ENCODE peak calls at places on chromosome 9, in eight cellular contexts. P is AG04449; M is CD8-positive, alpha-beta T cell; U is AG04450; K is lower leg skin; N is esophagus squamous epithelium; S is A549; W is astrocyte of the spinal cord. Y is an unnamed sample.

GRCh38 chr9:106860731-106861584 is 2.0 kb upstream of the ZNF462 start:
- DNase-seq in M (no peak), S (no peak), U (no peak), N (no peak), W (peak), K (peak), P (no peak), Y (no peak)

GRCh38 chr9:1759901-1760300 is 255.2 kb upstream of the SMARCA2 start:
- DNase-seq in K (no peak), M (no peak), N (no peak), U (no peak), S (no peak), W (no peak), P (no peak), Y (no peak)

GRCh38 chr9:132390966-132391365 is 15.7 kb downstream of the TTF1 start:
- DNase-seq in P (no peak), S (no peak), N (no peak), M (no peak), W (no peak), K (no peak), U (no peak), Y (no peak)

GRCh38 chr9:78286946-78287388 is 10.0 kb upstream of the PSAT1 start:
- DNase-seq in M (no peak), U (no peak), K (no peak), W (no peak), N (no peak), P (no peak), S (no peak), Y (no peak)

GRCh38 chr9:94648191-94648590 is 8.9 kb upstream of the FBP1 start:
- DNase-seq in U (no peak), P (no peak), S (no peak), W (no peak), K (no peak), N (no peak), M (no peak), Y (no peak)

GRCh38 chr9:110160163-110160562 is 47.8 kb downstream of the C9orf152 start:
- DNase-seq in M (no peak), N (no peak), W (no peak), P (no peak), U (no peak), K (no peak), S (no peak), Y (no peak)

GRCh38 chr9:27473135-27473534 is 51.0 kb upstream of the IFNK start:
- DNase-seq in S (no peak), N (no peak), U (no peak), W (peak), K (peak), P (no peak), M (no peak), Y (no peak)

GRCh38 chr9:36721846-36722588 is 149.3 kb downstream of the MELK start:
- DNase-seq in W (no peak), M (no peak), N (no peak), P (no peak), U (no peak), K (peak), S (no peak), Y (no peak)

GRCh38 chr9:122904466-122904822 is 715 bp downstream of the RC3H2 start:
- DNase-seq in P (no peak), N (no peak), U (no peak), S (peak), W (peak), M (no peak), K (no peak), Y (no peak)

GRCh38 chr9:16180546-16180945 is 627.7 kb downstream of the CCDC171 start:
- DNase-seq in N (no peak), K (no peak), M (no peak), W (peak), S (no peak), U (no peak), P (no peak), Y (no peak)

GRCh38 chr9:89532478-89532877 is 34.6 kb upstream of the SEMA4D start:
- DNase-seq in M (no peak), P (no peak), S (no peak), W (no peak), U (no peak), N (no peak), K (no peak), Y (no peak)

GRCh38 chr9:84669293-84670105 is at the start of gene NTRK2:
- DNase-seq in S (no peak), K (peak), P (no peak), U (no peak), N (no peak), M (no peak), W (peak), Y (no peak)

GRCh38 chr9:111039203-111039907 is 1.1 kb upstream of the LPAR1 start:
- DNase-seq in W (no peak), P (no peak), M (no peak), U (no peak), N (no peak), K (peak), S (no peak), Y (no peak)

GRCh38 chr9:115164511-115164974 is 46.6 kb upstream of the TNC start:
- DNase-seq in W (peak), N (no peak), U (no peak), K (peak), M (no peak), S (no peak), P (no peak), Y (no peak)

GRCh38 chr9:30732060-30732459 is 1652.4 kb upstream of the ACO1 start:
- DNase-seq in K (no peak), U (no peak), P (no peak), N (no peak), W (no peak), S (no peak), M (no peak), Y (no peak)

GRCh38 chr9:95127249-95128176 is 190.0 kb downstream of the FANCC start:
- DNase-seq in N (peak), K (peak), S (peak), U (peak), M (peak), P (no peak), W (peak), Y (peak)

GRCh38 chr9:69971643-69972449 is 71.8 kb upstream of the MAMDC2 start:
- DNase-seq in P (no peak), U (no peak), S (peak), N (no peak), W (peak), M (peak), K (peak), Y (peak)

GRCh38 chr9:13845460-13845859 is 468.5 kb downstream of the NFIB start:
- DNase-seq in U (no peak), M (no peak), S (no peak), W (peak), N (no peak), P (no peak), K (no peak), Y (no peak)

GRCh38 chr9:4117835-4118610 is 181.8 kb downstream of the GLIS3 start:
- DNase-seq in N (no peak), W (no peak), K (no peak), M (peak), S (no peak), U (no peak), P (no peak), Y (no peak)

GRCh38 chr9:114968710-114969109 is 38.3 kb upstream of the TNFSF8 start:
- DNase-seq in U (no peak), K (no peak), S (no peak), W (peak), P (no peak), M (no peak), N (no peak), Y (no peak)

GRCh38 chr9:27771803-27772545 is 198.7 kb upstream of the C9orf72 start:
- DNase-seq in W (peak), U (no peak), P (no peak), K (no peak), M (no peak), N (no peak), S (no peak), Y (no peak)

GRCh38 chr9:93895535-93895934 is 59.6 kb downstream of the BARX1 start:
- DNase-seq in P (no peak), W (no peak), M (no peak), S (no peak), U (no peak), K (peak), N (no peak), Y (no peak)

GRCh38 chr9:25808554-25808953 is 130.3 kb upstream of the TUSC1 start:
- DNase-seq in U (no peak), W (no peak), N (no peak), S (no peak), K (no peak), P (no peak), M (no peak), Y (no peak)
- TF ChIP-seq CTCF in U (no peak), W (no peak), N (no peak), S (no peak), K (no peak), P (no peak), M (no peak), Y (no peak)

GRCh38 chr9:92138157-92138959 is 23.1 kb upstream of the SPTLC1 start:
- DNase-seq in P (no peak), K (peak), U (no peak), W (peak), S (peak), N (no peak), M (peak), Y (no peak)

GRCh38 chr9:92142329-92142728 is 27.1 kb upstream of the SPTLC1 start:
- DNase-seq in W (no peak), S (no peak), K (no peak), M (no peak), P (no peak), N (no peak), U (no peak), Y (no peak)

GRCh38 chr9:92141144-92142129 is 26.2 kb upstream of the SPTLC1 start:
- DNase-seq in U (no peak), K (no peak), P (no peak), M (no peak), W (peak), S (no peak), N (no peak), Y (no peak)

GRCh38 chr9:92140754-92141143 is 25.5 kb upstream of the SPTLC1 start:
- DNase-seq in K (no peak), U (no peak), N (no peak), M (no peak), S (no peak), P (no peak), W (no peak), Y (no peak)

GRCh38 chr9:92140074-92140753 is 25.0 kb upstream of the SPTLC1 start:
- DNase-seq in S (peak), P (no peak), N (peak), W (peak), K (peak), M (peak), U (no peak), Y (no peak)
- H3K4me3 ChIP-seq in S (no peak), P (peak), N (peak), W (peak), K (no peak), M (peak), U (peak), Y (no peak)

GRCh38 chr9:136011376-136011702 is 50.2 kb upstream of the UBAC1 start:
- DNase-seq in K (no peak), M (no peak), N (no peak), W (no peak), S (no peak), P (no peak), U (no peak), Y (no peak)
- TF ChIP-seq CTCF in K (no peak), M (no peak), N (no peak), W (no peak), S (no peak), P (no peak), U (no peak), Y (no peak)

DNA sequence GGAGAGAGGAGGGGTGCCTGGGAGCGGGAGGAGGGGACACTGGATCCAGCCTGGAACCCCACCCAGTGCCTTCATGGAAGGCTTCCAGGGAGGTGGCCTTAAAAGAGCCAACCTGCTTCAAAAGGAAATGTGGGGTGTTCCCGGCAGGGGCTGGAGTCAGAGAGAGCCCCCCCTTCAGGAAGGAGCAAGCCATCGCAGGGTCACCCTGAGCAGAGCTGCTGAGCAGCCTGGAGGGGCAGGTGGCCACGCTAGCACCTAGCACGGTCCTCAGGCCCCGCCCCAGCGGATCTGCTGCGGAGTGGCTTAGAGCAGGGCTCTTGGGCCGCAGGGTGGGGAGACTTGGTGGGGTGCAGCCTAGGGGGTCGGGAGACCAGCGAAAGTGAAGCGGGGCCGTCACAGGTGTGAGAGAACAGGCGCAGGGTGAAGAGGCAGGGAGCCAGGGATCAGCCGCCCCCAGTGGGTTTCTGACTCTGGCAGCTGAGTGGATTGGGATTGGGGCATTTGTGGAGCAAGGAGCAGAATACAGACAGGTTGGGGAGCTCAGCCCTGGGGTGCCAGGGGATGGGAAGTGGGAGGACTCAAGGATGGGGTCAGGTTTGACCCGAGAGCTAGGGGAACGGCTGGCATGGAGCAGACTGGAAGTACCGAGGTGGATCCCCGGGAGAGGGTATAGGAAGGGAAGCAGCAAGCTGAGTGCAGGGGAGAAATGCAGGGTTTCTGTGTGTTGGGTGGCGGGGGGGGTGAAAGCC is 1.5 kb downstream of the LCN2 start:
- DNase-seq in P (no peak), M (no peak), U (no peak), N (no peak), S (peak), W (no peak), K (no peak), Y (no peak)
- H3K4me3 ChIP-seq in P (no peak), M (no peak), U (no peak), N (peak), S (no peak), W (no peak), K (no peak), Y (no peak)

GRCh38 chr9:136135326-136136126 is 16.9 kb upstream of the TMEM250 start:
- DNase-seq in W (no peak), M (no peak), U (no peak), N (no peak), S (no peak), P (no peak), K (no peak), Y (no peak)

GRCh38 chr9:136132500-136133050 is 13.9 kb upstream of the TMEM250 start:
- DNase-seq in N (no peak), K (no peak), S (no peak), W (no peak), P (no peak), U (no peak), M (no peak), Y (no peak)

GRCh38 chr9:136136127-136136445 is 17.4 kb upstream of the TMEM250 start:
- DNase-seq in N (no peak), P (no peak), S (no peak), M (no peak), W (no peak), U (no peak), K (no peak), Y (no peak)

GRCh38 chr9:136133191-136133958 is 14.7 kb upstream of the TMEM250 start:
- DNase-seq in N (no peak), W (no peak), S (peak), K (no peak), M (no peak), P (no peak), U (no peak), Y (no peak)

DNA sequence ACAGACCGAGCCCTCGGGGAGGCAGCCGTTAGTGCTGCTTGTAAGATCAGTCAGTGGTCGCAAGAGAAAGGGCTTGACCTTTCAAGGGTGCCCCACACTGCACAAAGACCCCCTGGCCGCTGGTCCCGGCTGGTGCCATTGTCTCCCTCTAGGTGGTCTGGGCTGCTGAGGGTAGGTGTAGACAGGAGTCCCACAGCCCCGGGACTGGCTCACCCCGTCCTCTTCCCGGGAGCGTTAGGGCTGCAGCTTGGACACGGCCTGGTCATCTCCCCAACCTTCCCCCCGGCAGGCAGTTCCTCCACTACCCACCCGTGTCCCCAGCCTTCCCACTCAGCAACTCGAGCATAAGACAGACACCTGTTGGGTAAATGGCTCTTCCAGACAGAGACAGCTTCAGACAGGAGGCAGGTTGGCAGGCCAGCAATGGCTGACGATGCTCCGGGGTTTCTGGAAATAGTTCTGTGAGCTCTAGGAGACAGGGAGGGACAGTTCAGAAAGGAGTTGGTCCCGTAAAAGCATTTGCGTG is 15.3 kb upstream of the TMEM250 start:
- DNase-seq in P (no peak), K (no peak), M (no peak), S (no peak), W (no peak), U (no peak), N (no peak), Y (no peak)
- TF ChIP-seq CTCF in P (no peak), K (no peak), M (no peak), S (no peak), W (no peak), U (no peak), N (no peak), Y (no peak)